ENCODE peak calls at places on chromosomes 7 and 10, in eight cellular contexts. Z is activated T-cell treated with anti-CD3 and anti-CD28 coated beads for 48 hours; P is heart left ventricle; C is stomach; K is esophagus squamous epithelium; T is transverse colon; A is MCF 10A; M is activated CD4-positive, alpha-beta T cell treated with anti-CD3 and anti-CD28 coated beads, Interleukin-2, amount 10 ng/mL, durations not matched to agents 7 days and 5 days. S is an unnamed sample.

GRCh38 chr10:98097611-98098010 is 36.8 kb upstream of the R3HCC1L start:
- DNase-seq in Z (no peak), P (no peak), C (no peak), K (no peak), T (no peak), A (no peak), M (no peak), S (no peak)

GRCh38 chr10:30687698-30688213 is 58.2 kb upstream of the LYZL2 start:
- DNase-seq in Z (peak; percentile 77), P (peak; percentile 83), C (peak; percentile 67), K (no peak), T (peak; percentile 80), A (peak; percentile 78), M (peak; percentile 81), S (peak; percentile 78)

GRCh38 chr10:60564475-60564874 is 174.8 kb upstream of the ANK3 start:
- DNase-seq in Z (no peak), P (no peak), C (no peak), K (no peak), T (no peak), A (no peak), M (no peak), S (no peak)

GRCh38 chr7:377069-378040 is 87.4 kb downstream of the FOXL3 start:
- DNase-seq in Z (no peak), P (peak; percentile 58), C (peak; percentile 42), K (no peak), T (peak; percentile 8), A (no peak), M (no peak), S (peak; percentile 7)

GRCh38 chr10:34889004-34889869 is 74.1 kb upstream of the PARD3 start:
- DNase-seq in Z (no peak), P (no peak), C (no peak), K (no peak), T (no peak), A (peak; percentile 60), M (no peak), S (no peak)

GRCh38 chr10:113494736-113495135 is 58.1 kb upstream of the HABP2 start:
- DNase-seq in Z (no peak), P (no peak), C (no peak), K (no peak), T (no peak), A (no peak), M (no peak), S (no peak)

GRCh38 chr7:107838024-107838423 is 35.0 kb upstream of the SLC26A3 start:
- DNase-seq in Z (no peak), P (no peak), C (no peak), K (no peak), T (no peak), A (no peak), M (no peak), S (no peak)

GRCh38 chr7:147419001-147419400 is 1171.6 kb upstream of the C7orf33 start:
- DNase-seq in Z (no peak), P (no peak), C (no peak), K (no peak), T (no peak), A (no peak), M (no peak), S (no peak)

GRCh38 chr7:40199076-40199802 is 64.4 kb downstream of the SUGCT start:
- DNase-seq in Z (no peak), P (no peak), C (no peak), K (no peak), T (no peak), A (peak; percentile 35), M (no peak), S (peak; percentile 48)

GRCh38 chr7:35019801-35020200 is 17.5 kb downstream of the DPY19L1 start:
- DNase-seq in Z (no peak), P (no peak), C (no peak), K (no peak), T (no peak), A (no peak), M (no peak), S (no peak)

GRCh38 chr10:114507449-114507848 is 103.1 kb upstream of the AFAP1L2 start:
- DNase-seq in Z (no peak), P (peak; percentile 71), C (peak; percentile 98), K (no peak), T (peak; percentile 93), A (peak; percentile 47), M (no peak), S (no peak)

GRCh38 chr7:1642291-1642728 is 27.8 kb upstream of the ELFN1 start:
- DNase-seq in Z (no peak), P (no peak), C (no peak), K (no peak), T (no peak), A (no peak), M (no peak), S (no peak)

GRCh38 chr10:71262027-71262426 is 49.7 kb downstream of the UNC5B start:
- DNase-seq in Z (no peak), P (peak; percentile 64), C (no peak), K (no peak), T (peak; percentile 55), A (no peak), M (no peak), S (no peak)

GRCh38 chr10:118916777-118917176 is 112.7 kb upstream of the NANOS1 start:
- DNase-seq in Z (no peak), P (no peak), C (no peak), K (no peak), T (no peak), A (no peak), M (no peak), S (no peak)

GRCh38 chr10:60024506-60024905 is 118.2 kb upstream of the CCDC6 start:
- DNase-seq in Z (no peak), P (no peak), C (no peak), K (no peak), T (no peak), A (no peak), M (no peak), S (no peak)

GRCh38 chr7:71145906-71146901 is 14.3 kb downstream of the GALNT17 start:
- DNase-seq in Z (no peak), P (no peak), C (no peak), K (no peak), T (no peak), A (no peak), M (no peak), S (no peak)

GRCh38 chr10:71260622-71261325 is 48.4 kb downstream of the UNC5B start:
- DNase-seq in Z (no peak), P (peak; percentile 73), C (no peak), K (no peak), T (no peak), A (peak; percentile 93), M (no peak), S (peak; percentile 74)

GRCh38 chr7:4751398-4751947 is 23.9 kb upstream of the AP5Z1 start:
- DNase-seq in Z (no peak), P (no peak), C (no peak), K (no peak), T (no peak), A (no peak), M (no peak), S (no peak)

GRCh38 chr10:29850371-29850770 is 209.0 kb downstream of the JCAD start:
- DNase-seq in Z (no peak), P (no peak), C (no peak), K (no peak), T (no peak), A (no peak), M (no peak), S (no peak)

GRCh38 chr7:129163875-129164544 is 19.5 kb downstream of the TSPAN33 start:
- DNase-seq in Z (no peak), P (no peak), C (no peak), K (no peak), T (no peak), A (peak; percentile 44), M (peak; percentile 34), S (peak; percentile 67)

GRCh38 chr10:29011511-29011910 is 277.4 kb upstream of the LYZL1 start:
- DNase-seq in Z (no peak), P (no peak), C (no peak), K (no peak), T (no peak), A (no peak), M (no peak), S (no peak)

GRCh38 chr7:149774237-149775175 is 1.1 kb upstream of the ZNF467 start:
- DNase-seq in Z (no peak), P (peak; percentile 58), C (no peak), K (no peak), T (peak; percentile 30), A (no peak), M (no peak), S (no peak)

GRCh38 chr10:118594392-118595063 is 920 bp downstream of the PRLHR start:
- DNase-seq in Z (peak; percentile 34), P (peak; percentile 68), C (no peak), K (no peak), T (no peak), A (no peak), M (peak; percentile 34), S (peak; percentile 53)

GRCh38 chr10:22320591-22321155 is at the start of gene BMI1:
- DNase-seq in Z (peak; percentile 63), P (peak; percentile 86), C (peak; percentile 72), K (no peak), T (peak; percentile 80), A (peak; percentile 79), M (peak; percentile 57), S (peak; percentile 90)

GRCh38 chr10:110033724-110034235 is 26.0 kb downstream of the ADD3 start:
- DNase-seq in Z (no peak), P (no peak), C (no peak), K (no peak), T (no peak), A (no peak), M (no peak), S (no peak)

GRCh38 chr7:1703475-1704325 is 33.6 kb downstream of the ELFN1 start:
- DNase-seq in Z (no peak), P (no peak), C (peak; percentile 19), K (no peak), T (no peak), A (no peak), M (no peak), S (peak; percentile 5)

GRCh38 chr7:47786557-47787248 is 161.6 kb downstream of the PKD1L1 start:
- DNase-seq in Z (no peak), P (no peak), C (no peak), K (no peak), T (peak; percentile 28), A (peak; percentile 99), M (no peak), S (peak; percentile 89)

S was measured in AG20443.